ENCODE peak calls at places on chromosomes 7 and 10, in six cellular contexts. T, G, F, Q, Z and O are unnamed samples.

GRCh38 chr10:99920901-99921300 is 88.8 kb downstream of the DNMBP start:
- DNase-seq in T (peak; percentile 7), G (no peak), F (no peak), Q (no peak), Z (no peak), O (peak; percentile 54)

GRCh38 chr7:132755538-132756481 is 179.5 kb upstream of the PLXNA4 start:
- DNase-seq in T (no peak), G (no peak), F (no peak), Q (peak; percentile 72), Z (no peak), O (no peak)

GRCh38 chr10:122140941-122141623 is 130.0 kb upstream of the BTBD16 start:
- DNase-seq in T (peak; percentile 95), G (no peak), F (no peak), Q (peak; percentile 91), Z (no peak), O (peak; percentile 96)

GRCh38 chr7:105982388-105982787 is 19.3 kb downstream of the CDHR3 start:
- DNase-seq in T (no peak), G (no peak), F (no peak), Q (no peak), Z (no peak), O (no peak)

GRCh38 chr7:129262333-129262732 is 37.5 kb downstream of the AHCYL2 start:
- DNase-seq in T (no peak), G (no peak), F (no peak), Q (peak; percentile 88), Z (no peak), O (peak; percentile 35)

GRCh38 chr7:102837802-102838201 is 75.0 kb upstream of the LRRC17 start:
- DNase-seq in T (no peak), G (no peak), F (no peak), Q (no peak), Z (no peak), O (no peak)

GRCh38 chr10:4270116-4270515 is 485.1 kb upstream of the KLF6 start:
- DNase-seq in T (peak; percentile 59), G (no peak), F (no peak), Q (peak; percentile 66), Z (no peak), O (peak; percentile 81)

GRCh38 chr10:127275793-127276415 is 79.5 kb upstream of the INSYN2A start:
- DNase-seq in T (no peak), G (no peak), F (no peak), Q (no peak), Z (no peak), O (no peak)

GRCh38 chr7:80719261-80719660 is 80.8 kb downstream of the CD36 start:
- DNase-seq in T (peak; percentile 57), G (no peak), F (no peak), Q (peak; percentile 82), Z (no peak), O (peak; percentile 59)

GRCh38 chr7:17300012-17300411 is 1.6 kb downstream of the AHR start:
- DNase-seq in T (no peak), G (no peak), F (no peak), Q (no peak), Z (no peak), O (no peak)

GRCh38 chr7:6271091-6271658 is 1.2 kb downstream of the CYTH3 start:
- DNase-seq in T (peak; percentile 77), G (peak; percentile 18), F (peak; percentile 48), Q (peak; percentile 74), Z (no peak), O (peak; percentile 65)

GRCh38 chr7:30920021-30920583 is 8.4 kb downstream of the AQP1 start:
- DNase-seq in T (no peak), G (no peak), F (no peak), Q (peak; percentile 61), Z (no peak), O (no peak)

GRCh38 chr10:27413387-27413786 is 90.7 kb upstream of the RAB18 start:
- DNase-seq in T (no peak), G (no peak), F (no peak), Q (no peak), Z (no peak), O (no peak)

GRCh38 chr10:86851329-86852207 is 95.1 kb downstream of the BMPR1A start:
- DNase-seq in T (no peak), G (no peak), F (no peak), Q (no peak), Z (no peak), O (no peak)

GRCh38 chr10:1120146-1120695 is 64.0 kb downstream of the WDR37 start:
- DNase-seq in T (no peak), G (no peak), F (no peak), Q (no peak), Z (no peak), O (no peak)

GRCh38 chr10:26557641-26558014 is 119.5 kb downstream of the APBB1IP start:
- DNase-seq in T (no peak), G (no peak), F (no peak), Q (peak; percentile 66), Z (no peak), O (no peak)

GRCh38 chr10:101028446-101029244 is 2.3 kb downstream of the PDZD7 start:
- DNase-seq in T (peak; percentile 75), G (no peak), F (no peak), Q (no peak), Z (no peak), O (no peak)

GRCh38 chr7:15571303-15571878 is 9.6 kb upstream of the AGMO start:
- DNase-seq in T (no peak), G (no peak), F (no peak), Q (peak; percentile 21), Z (no peak), O (no peak)

GRCh38 chr7:151091003-151091402 is 4.7 kb downstream of the AGAP3 start:
- DNase-seq in T (no peak), G (no peak), F (no peak), Q (no peak), Z (no peak), O (no peak)

GRCh38 chr7:107559864-107560263 is 3.9 kb downstream of the COG5 start:
- DNase-seq in T (no peak), G (no peak), F (no peak), Q (peak; percentile 53), Z (no peak), O (peak; percentile 55)

GRCh38 chr10:103480521-103480920 is 1.5 kb upstream of the CALHM3 start:
- DNase-seq in T (peak; percentile 52), G (no peak), F (no peak), Q (no peak), Z (no peak), O (no peak)

GRCh38 chr7:30917216-30917893 is 5.7 kb downstream of the AQP1 start:
- DNase-seq in T (no peak), G (no peak), F (no peak), Q (no peak), Z (no peak), O (no peak)

GRCh38 chr7:118777308-118777707 is 552.8 kb downstream of the ANKRD7 start:
- DNase-seq in T (no peak), G (no peak), F (no peak), Q (no peak), Z (no peak), O (no peak)